ENCODE peak calls at places on chromosomes 16 and 17, in nine cellular contexts. J is heart left ventricle; O is stimulated activated CD8-positive, alpha-beta memory T cell treated with anti-CD3 and anti-CD28 coated beads, Interleukin-15, amount 100 ng/mL, for 1 hour; R is NCI-H460; Y is activated CD4-positive, CD25-positive, alpha-beta regulatory T cell treated with anti-CD3 and anti-CD28 coated beads, Interleukin-2, amount 50 U/mL, for 72 hours; M is M059J; W is heart right ventricle; G is T-helper 17 cell; F is CD4-positive, CD25-positive, alpha-beta regulatory T cell. Q is an unnamed sample.

GRCh38 chr17:41315814-41316430 is 412 bp upstream of the KRTAP17-1 start:
- DNase-seq in F (no peak), Y (no peak), G (no peak), W (no peak), M (no peak), R (no peak), O (no peak), J (no peak), Q (no peak)

GRCh38 chr17:38564869-38565268 is 40.9 kb downstream of the SRCIN1 start:
- DNase-seq in W (no peak), R (no peak), G (no peak), M (no peak), J (no peak), O (no peak), F (no peak), Y (no peak), Q (no peak)

GRCh38 chr16:19997264-19997663 is 76.4 kb downstream of the GPR139 start:
- DNase-seq in R (no peak), Y (no peak), O (no peak), W (no peak), G (no peak), J (no peak), M (peak; percentile 15), F (no peak), Q (no peak)

GRCh38 chr17:44637066-44637465 is 19.2 kb upstream of the MEIOC start:
- DNase-seq in Y (no peak), J (no peak), M (no peak), O (no peak), F (no peak), G (no peak), W (no peak), R (no peak), Q (no peak)

GRCh38 chr17:49315551-49315951 is 46.5 kb downstream of the ZNF652 start:
- DNase-seq in R (peak; percentile 81), W (peak; percentile 71), Y (peak; percentile 60), J (peak; percentile 68), O (peak; percentile 66), M (peak; percentile 90), F (peak; percentile 87), G (peak; percentile 59), Q (peak; percentile 55)

GRCh38 chr17:81426676-81427445 is 31.6 kb downstream of the BAHCC1 start:
- DNase-seq in Y (no peak), J (no peak), M (no peak), F (no peak), R (no peak), O (no peak), W (no peak), G (no peak), Q (no peak)

GRCh38 chr17:31269597-31269996 is 27.4 kb downstream of the OMG start:
- DNase-seq in O (no peak), R (no peak), M (peak; percentile 98), G (no peak), Y (no peak), W (peak; percentile 9), J (peak; percentile 13), F (no peak), Q (no peak)

GRCh38 chr16:4525634-4526277 is 12.8 kb downstream of the CDIP1 start:
- DNase-seq in W (no peak), M (no peak), G (no peak), J (no peak), Y (no peak), R (no peak), O (no peak), F (no peak), Q (no peak)

GRCh38 chr17:81401727-81402529 is 6.7 kb downstream of the BAHCC1 start:
- DNase-seq in J (no peak), M (no peak), G (no peak), W (no peak), Y (no peak), O (no peak), R (no peak), F (no peak), Q (no peak)

GRCh38 chr16:70478912-70479341 is 24.5 kb downstream of the FCSK start:
- DNase-seq in O (no peak), W (peak; percentile 31), R (no peak), G (no peak), Y (no peak), J (no peak), M (no peak), F (no peak), Q (no peak)

GRCh38 chr17:51734462-51734861 is 424.1 kb downstream of the CA10 start:
- DNase-seq in J (no peak), R (no peak), Y (peak; percentile 31), O (no peak), F (peak; percentile 3), M (no peak), W (no peak), G (no peak), Q (no peak)

GRCh38 chr16:782766-783403 is 5.3 kb downstream of the RPUSD1 start:
- DNase-seq in G (no peak), R (no peak), W (no peak), J (no peak), F (no peak), M (no peak), Y (no peak), O (no peak), Q (no peak)

GRCh38 chr16:72371307-72372081 is 199.5 kb upstream of the PMFBP1 start:
- DNase-seq in R (no peak), Y (no peak), F (peak; percentile 1), M (peak; percentile 85), J (no peak), O (no peak), W (no peak), G (no peak), Q (no peak)

GRCh38 chr17:64130559-64131001 is 636 bp upstream of the ERN1 start:
- DNase-seq in W (peak; percentile 66), G (no peak), R (no peak), M (peak; percentile 73), O (no peak), Y (no peak), F (peak; percentile 70), J (peak; percentile 59), Q (no peak)

GRCh38 chr17:47423406-47424295 is 99.9 kb downstream of the EFCAB13 start:
- DNase-seq in M (peak; percentile 17), F (peak; percentile 10), Y (no peak), O (no peak), R (no peak), J (peak; percentile 4), G (no peak), W (peak; percentile 3), Q (no peak)

GRCh38 chr17:19247423-19247822 is 10.3 kb downstream of the EPN2 start:
- DNase-seq in J (no peak), R (no peak), W (no peak), O (no peak), Y (no peak), F (no peak), M (no peak), G (no peak), Q (no peak)

GRCh38 chr17:43442711-43443110 is 41.1 kb upstream of the DHX8 start:
- DNase-seq in W (no peak), G (no peak), J (no peak), M (peak; percentile 66), Y (no peak), O (no peak), F (no peak), R (no peak), Q (no peak)

GRCh38 chr17:64736804-64737492 is 74.8 kb upstream of the SMURF2 start:
- DNase-seq in Y (no peak), F (peak; percentile 59), R (peak; percentile 23), M (no peak), J (no peak), G (no peak), W (no peak), O (peak; percentile 10), Q (no peak)

GRCh38 chr16:85843471-85844168 is 44.1 kb downstream of the COX4I1 start:
- DNase-seq in R (no peak), G (no peak), M (no peak), O (no peak), W (no peak), Y (no peak), J (no peak), F (no peak), Q (no peak)

GRCh38 chr17:79746955-79747507 is 16.3 kb downstream of the ENPP7 start:
- DNase-seq in G (no peak), J (no peak), Y (no peak), M (no peak), R (no peak), O (no peak), F (no peak), W (no peak), Q (no peak)

GRCh38 chr16:53282328-53282727 is 151.9 kb upstream of the RBL2 start:
- DNase-seq in F (no peak), Y (no peak), J (no peak), R (no peak), G (no peak), M (no peak), O (no peak), W (no peak), Q (no peak)

GRCh38 chr16:53664724-53665345 is 38.8 kb downstream of the RPGRIP1L start:
- DNase-seq in F (peak; percentile 31), O (no peak), R (no peak), M (peak; percentile 94), J (no peak), W (peak; percentile 3), Y (no peak), G (no peak), Q (no peak)

Q was measured in omental fat pad.